ENCODE peak calls at places on chromosome 7, in nine cellular contexts. R is tibial nerve; V is NCI-H774; E is activated effector memory CD4-positive, alpha-beta T cell treated with Interleukin-2 at 50 U/mL for 16 hours; Z is C1 segment of cervical spinal cord; L is mucosa of gallbladder; Y is lower leg skin; P is COR-L47; M is GM13977. T is an unnamed sample.
A peak's percentile ranks its signal among the peaks of the same experiment; 100 is the strongest.

GRCh38 chr7:132777956-132778355 is 201.7 kb upstream of the PLXNA4 start:
- DNase-seq in L (no peak), Y (peak; percentile 52), R (no peak), V (no peak), E (no peak), M (no peak), P (no peak), Z (no peak), T (no peak)

GRCh38 chr7:141013345-141013715 is 1.4 kb downstream of the MRPS33 start:
- DNase-seq in E (no peak), L (no peak), Z (no peak), V (no peak), P (no peak), R (no peak), Y (no peak), M (no peak), T (no peak)

GRCh38 chr7:155375337-155376277 is 77.9 kb downstream of the INSIG1 start:
- DNase-seq in Z (no peak), P (peak; percentile 73), E (no peak), R (no peak), M (no peak), Y (no peak), V (no peak), L (no peak), T (no peak)

GRCh38 chr7:71509381-71509780 is 377.4 kb downstream of the GALNT17 start:
- DNase-seq in Y (no peak), P (no peak), V (no peak), M (no peak), E (no peak), R (no peak), L (no peak), Z (no peak), T (no peak)

GRCh38 chr7:102317231-102318059 is 30.8 kb downstream of the SH2B2 start:
- DNase-seq in R (no peak), Y (no peak), V (no peak), L (no peak), E (no peak), Z (no peak), M (peak; percentile 54), P (no peak), T (no peak)

GRCh38 chr7:90269163-90269562 is 24.2 kb downstream of the CFAP69 start:
- DNase-seq in M (no peak), L (no peak), E (no peak), Z (no peak), V (no peak), Y (no peak), R (no peak), P (no peak), T (peak; percentile 76)

GRCh38 chr7:84194484-84195260 is at the start of gene SEMA3A:
- DNase-seq in M (peak; percentile 17), R (no peak), V (peak; percentile 9), P (peak; percentile 45), L (peak; percentile 15), Z (peak; percentile 22), Y (no peak), E (no peak), T (no peak)

GRCh38 chr7:151736403-151736909 is 140.5 kb downstream of the PRKAG2 start:
- DNase-seq in V (peak; percentile 3), M (no peak), P (peak; percentile 90), E (no peak), L (peak; percentile 73), Y (peak; percentile 93), Z (no peak), R (peak; percentile 43), T (no peak)

GRCh38 chr7:13148548-13148947 is 461.1 kb downstream of the ARL4A start:
- DNase-seq in M (no peak), Z (no peak), R (no peak), Y (no peak), E (no peak), P (no peak), V (no peak), L (no peak), T (no peak)

GRCh38 chr7:127396184-127396583 is 3.7 kb upstream of the ZNF800 start:
- DNase-seq in V (no peak), Z (no peak), P (no peak), Y (no peak), L (no peak), M (peak; percentile 18), E (no peak), R (no peak), T (no peak)

GRCh38 chr7:48154792-48155413 is 16.4 kb upstream of the ABCA13 start:
- DNase-seq in Y (no peak), V (no peak), M (no peak), L (peak; percentile 21), Z (no peak), E (peak; percentile 5), P (no peak), R (no peak), T (peak; percentile 51)

GRCh38 chr7:103710247-103710646 is 264.2 kb upstream of the SLC26A5 start:
- DNase-seq in Z (no peak), E (no peak), Y (no peak), P (no peak), V (no peak), R (no peak), M (no peak), L (no peak), T (no peak)

GRCh38 chr7:157690058-157690832 is 353.4 kb downstream of the DNAJB6 start:
- DNase-seq in R (no peak), V (no peak), E (no peak), M (no peak), Y (peak; percentile 74), Z (no peak), P (peak; percentile 42), L (no peak), T (no peak)

GRCh38 chr7:59079-59825 is 133.1 kb upstream of the FAM20C start:
- DNase-seq in P (no peak), Y (no peak), R (no peak), M (no peak), Z (no peak), E (no peak), V (no peak), L (no peak), T (no peak)

GRCh38 chr7:147547252-147547897 is 1043.2 kb upstream of the C7orf33 start:
- DNase-seq in P (peak; percentile 6), L (peak; percentile 17), E (no peak), M (peak; percentile 10), Y (no peak), R (no peak), Z (no peak), V (no peak), T (peak; percentile 8)

GRCh38 chr7:54907981-54908380 is 110.8 kb upstream of the EGFR start:
- DNase-seq in E (no peak), P (no peak), M (no peak), L (no peak), Y (no peak), V (no peak), Z (no peak), R (no peak), T (no peak)

GRCh38 chr7:83655951-83656556 is 7.1 kb upstream of the SEMA3E start:
- DNase-seq in R (no peak), Y (no peak), V (no peak), P (peak; percentile 31), M (peak; percentile 20), Z (no peak), E (no peak), L (peak; percentile 33), T (peak; percentile 30)

GRCh38 chr7:99543081-99543671 is 8.7 kb downstream of the FAM200A start:
- DNase-seq in L (no peak), Z (no peak), V (no peak), P (no peak), E (no peak), Y (no peak), R (no peak), M (no peak), T (no peak)

GRCh38 chr7:96861-97260 is 95.5 kb upstream of the FAM20C start:
- DNase-seq in P (no peak), Y (no peak), R (no peak), L (no peak), V (no peak), M (no peak), E (no peak), Z (no peak), T (no peak)

GRCh38 chr7:35599642-35600041 is 95.3 kb downstream of the HERPUD2 start:
- DNase-seq in V (no peak), R (no peak), L (no peak), M (no peak), E (no peak), Z (no peak), Y (no peak), P (no peak), T (no peak)

GRCh38 chr7:151715661-151716338 is 161.1 kb downstream of the PRKAG2 start:
- DNase-seq in M (no peak), V (no peak), Y (no peak), R (no peak), L (no peak), E (no peak), Z (no peak), P (no peak), T (no peak)

GRCh38 chr7:103445228-103446020 is 583 bp downstream of the SLC26A5 start:
- DNase-seq in L (no peak), E (no peak), P (no peak), Z (no peak), V (no peak), M (peak; percentile 31), Y (no peak), R (no peak), T (no peak)

GRCh38 chr7:50733552-50733951 is 49.1 kb downstream of the GRB10 start:
- DNase-seq in P (no peak), R (no peak), M (no peak), Z (no peak), E (no peak), V (no peak), Y (no peak), L (no peak), T (no peak)

T was measured in LNCaP clone FGC.